ENCODE peak calls at places on chromosomes 2 and 18, in ten cellular contexts. N is astrocyte; Z is tibial nerve; W is esophagus squamous epithelium; F is heart right ventricle; G is CD8-positive, alpha-beta T cell; I is OCI-LY7; V is mesenchymal stem cell; H is MM.1S; S is esophagus muscularis mucosa. X is an unnamed sample.

GRCh38 chr2:57849843-57850242 is 196.8 kb upstream of the VRK2 start:
- DNase-seq in N (no peak), Z (no peak), W (no peak), F (no peak), G (no peak), I (no peak), V (no peak), H (no peak), S (no peak), X (no peak)

GRCh38 chr18:45166341-45167108 is 448.8 kb upstream of the SLC14A2 start:
- DNase-seq in N (peak; percentile 90), Z (no peak), W (no peak), F (no peak), G (no peak), I (no peak), V (peak; percentile 76), H (no peak), S (no peak), X (peak; percentile 97)

GRCh38 chr2:100365434-100365833 is 43.1 kb upstream of the LONRF2 start:
- DNase-seq in N (peak; percentile 96), Z (no peak), W (peak; percentile 7), F (peak; percentile 35), G (no peak), I (no peak), V (peak; percentile 37), H (no peak), S (no peak), X (peak; percentile 71)

GRCh38 chr18:37380546-37381110 is 185.0 kb downstream of the CELF4 start:
- DNase-seq in N (no peak), Z (no peak), W (no peak), F (no peak), G (no peak), I (no peak), V (no peak), H (no peak), S (no peak), X (no peak)

GRCh38 chr2:231298091-231298490 is 97.4 kb upstream of the B3GNT7 start:
- DNase-seq in N (no peak), Z (no peak), W (no peak), F (no peak), G (no peak), I (no peak), V (no peak), H (no peak), S (peak; percentile 19), X (no peak)

GRCh38 chr2:163479599-163479998 is 256.2 kb downstream of the FIGN start:
- DNase-seq in N (no peak), Z (no peak), W (no peak), F (no peak), G (no peak), I (no peak), V (no peak), H (no peak), S (no peak), X (no peak)

GRCh38 chr2:174761837-174762236 is 2.4 kb downstream of the CHRNA1 start:
- DNase-seq in N (peak; percentile 54), Z (no peak), W (no peak), F (no peak), G (no peak), I (no peak), V (peak; percentile 37), H (no peak), S (no peak), X (no peak)

GRCh38 chr2:133221398-133221797 is 346.9 kb downstream of the NCKAP5 start:
- DNase-seq in N (no peak), Z (no peak), W (no peak), F (no peak), G (no peak), I (no peak), V (no peak), H (no peak), S (no peak), X (no peak)

GRCh38 chr2:157922815-157923214 is 46.7 kb upstream of the ACVR1 start:
- DNase-seq in N (no peak), Z (no peak), W (no peak), F (no peak), G (no peak), I (no peak), V (no peak), H (no peak), S (no peak), X (peak; percentile 13)

GRCh38 chr18:2883137-2883671 is 36.4 kb downstream of the EMILIN2 start:
- DNase-seq in N (no peak), Z (no peak), W (no peak), F (no peak), G (peak; percentile 54), I (peak; percentile 84), V (no peak), H (no peak), S (peak; percentile 86), X (peak; percentile 38)

GRCh38 chr2:104638162-104638561 is 215.8 kb upstream of the POU3F3 start:
- DNase-seq in N (no peak), Z (no peak), W (no peak), F (no peak), G (no peak), I (no peak), V (no peak), H (no peak), S (peak; percentile 31), X (no peak)
- H3K4me1 ChIP-seq in N (no peaks in the 10 kb centered on the region), Z (no peaks in the 10 kb centered on the region), W (no peaks in the 10 kb centered on the region), F (no peaks in the 10 kb centered on the region), G (no peaks in the 10 kb centered on the region), I (no peaks in the 10 kb centered on the region), V (no peaks in the 10 kb centered on the region), H (no peaks in the 10 kb centered on the region), S (no peaks in the 10 kb centered on the region), X (no peaks in the 10 kb centered on the region)

GRCh38 chr2:85754313-85755095 is 713 bp downstream of the ATOH8 start:
- DNase-seq in N (peak; percentile 42), Z (no peak), W (no peak), F (peak; percentile 32), G (no peak), I (no peak), V (peak; percentile 68), H (peak; percentile 15), S (no peak), X (peak; percentile 83)

GRCh38 chr2:85756195-85756594 is 2.4 kb downstream of the ATOH8 start:
- DNase-seq in N (no peak), Z (no peak), W (no peak), F (no peak), G (no peak), I (no peak), V (no peak), H (no peak), S (no peak), X (no peak)

GRCh38 chr2:85753525-85754312 is at the start of gene ATOH8:
- DNase-seq in N (peak; percentile 62), Z (peak; percentile 62), W (no peak), F (peak; percentile 73), G (peak; percentile 24), I (peak; percentile 34), V (peak; percentile 72), H (peak; percentile 25), S (no peak), X (peak; percentile 87)

GRCh38 chr2:85756822-85757435 is 3.1 kb downstream of the ATOH8 start:
- DNase-seq in N (no peak), Z (no peak), W (no peak), F (no peak), G (no peak), I (no peak), V (no peak), H (no peak), S (no peak), X (no peak)

GRCh38 chr2:85755122-85756027 is 1.6 kb downstream of the ATOH8 start:
- DNase-seq in N (no peak), Z (no peak), W (no peak), F (no peak), G (no peak), I (no peak), V (peak; percentile 40), H (no peak), S (no peak), X (peak; percentile 80)
- H3K4me1 ChIP-seq in N (peaks cover 17% of the 10 kb centered on the region), Z (peaks cover 76% of the 10 kb centered on the region), W (peaks cover 43% of the 10 kb centered on the region), F (peaks cover 93% of the 10 kb centered on the region), G (peaks cover 18% of the 10 kb centered on the region), I (no peaks in the 10 kb centered on the region), V (peaks cover 37% of the 10 kb centered on the region), H (no peaks in the 10 kb centered on the region), S (peaks cover 85% of the 10 kb centered on the region), X (peaks cover 43% of the 10 kb centered on the region)

GRCh38 chr2:46310446-46310845 is 13.2 kb downstream of the EPAS1 start:
- DNase-seq in N (no peak), Z (no peak), W (no peak), F (no peak), G (no peak), I (no peak), V (no peak), H (no peak), S (no peak), X (no peak)

GRCh38 chr2:46309052-46309953 is 12.1 kb downstream of the EPAS1 start:
- DNase-seq in N (no peak), Z (no peak), W (no peak), F (no peak), G (no peak), I (no peak), V (peak; percentile 86), H (no peak), S (no peak), X (peak; percentile 88)

GRCh38 chr2:46308081-46308480 is 10.9 kb downstream of the EPAS1 start:
- DNase-seq in N (no peak), Z (no peak), W (no peak), F (no peak), G (no peak), I (no peak), V (no peak), H (no peak), S (no peak), X (no peak)

GRCh38 chr2:46306988-46307655 is 9.9 kb downstream of the EPAS1 start:
- DNase-seq in N (no peak), Z (no peak), W (no peak), F (peak; percentile 47), G (no peak), I (no peak), V (no peak), H (no peak), S (no peak), X (no peak)

GRCh38 chr2:46308629-46309028 is 11.4 kb downstream of the EPAS1 start:
- DNase-seq in N (no peak), Z (no peak), W (no peak), F (no peak), G (no peak), I (no peak), V (peak; percentile 54), H (no peak), S (no peak), X (no peak)
- H3K4me1 ChIP-seq in N (peaks cover 12% of the 10 kb centered on the region), Z (peaks cover 43% of the 10 kb centered on the region), W (peaks cover 88% of the 10 kb centered on the region), F (peaks cover 100% of the 10 kb centered on the region), G (peaks cover 22% of the 10 kb centered on the region), I (no peaks in the 10 kb centered on the region), V (no peaks in the 10 kb centered on the region), H (no peaks in the 10 kb centered on the region), S (peaks cover 88% of the 10 kb centered on the region), X (peaks cover 45% of the 10 kb centered on the region)

DNA sequence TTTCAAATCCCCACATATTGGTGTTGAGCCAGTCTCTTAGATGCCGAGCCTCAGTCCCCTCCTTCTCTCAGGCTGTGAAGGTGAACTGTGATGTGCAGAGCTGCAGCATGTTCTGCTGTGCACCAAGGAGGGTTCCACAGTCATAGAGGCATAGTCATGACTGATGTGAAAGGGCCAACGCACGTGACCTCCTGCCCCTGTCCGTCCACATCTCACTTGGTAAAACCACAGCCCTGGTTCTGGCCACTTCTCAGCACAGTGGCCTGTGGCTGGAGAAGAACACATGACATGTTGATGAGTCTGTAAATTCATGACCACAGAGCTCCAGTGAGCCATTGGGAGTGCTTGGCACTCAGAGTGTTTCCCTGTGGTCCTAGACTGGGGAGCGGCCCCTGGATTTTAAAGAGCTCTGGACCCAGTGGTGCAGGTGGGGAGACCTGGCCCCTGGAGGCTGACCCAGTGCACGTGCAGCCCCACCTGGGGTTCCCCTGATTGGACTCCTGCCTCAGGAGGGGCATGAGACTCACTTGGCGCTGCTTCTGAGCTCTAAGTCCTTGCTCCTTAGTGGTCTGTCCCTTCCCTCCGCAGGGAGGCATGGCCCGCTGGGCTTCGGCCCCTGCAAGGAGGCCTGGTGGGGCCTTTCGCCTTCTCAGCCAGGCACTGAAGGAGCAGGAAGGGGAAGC is 25.3 kb downstream of the INPP4A start:
- DNase-seq in N (no peak), Z (no peak), W (no peak), F (no peak), G (no peak), I (no peak), V (no peak), H (no peak), S (no peak), X (no peak)
- H3K4me1 ChIP-seq in N (peaks cover 16% of the 10 kb centered on the region), Z (peaks cover 17% of the 10 kb centered on the region), W (peaks cover 34% of the 10 kb centered on the region), F (peaks cover 68% of the 10 kb centered on the region), G (peaks cover 93% of the 10 kb centered on the region), I (peaks cover 3% of the 10 kb centered on the region), V (peaks cover 13% of the 10 kb centered on the region), H (peaks cover 88% of the 10 kb centered on the region), S (peaks cover 59% of the 10 kb centered on the region), X (peaks cover 15% of the 10 kb centered on the region)